ENCODE peak calls at places on chromosomes 4 and X, in six cellular contexts. Z is heart left ventricle, X is suprapubic skin, M is A549, A is upper lobe of left lung, G is GM23248. R is an unnamed sample.

GRCh38 chr4:1288786-1289185 is 905 bp upstream of the MAEA start:
- DNase-seq in Z (no peak), X (no peak), M (no peak), A (no peak), G (peak; percentile 2), R (no peak)

GRCh38 chr4:113482325-113482724 is 279.2 kb downstream of the CAMK2D start:
- DNase-seq in Z (no peak), X (no peak), M (no peak), A (no peak), G (no peak), R (no peak)

GRCh38 chr4:182292657-182293056 is 49.5 kb downstream of the TENM3 start:
- DNase-seq in Z (no peak), X (no peak), M (no peak), A (no peak), G (no peak), R (no peak)

GRCh38 chr4:163680390-163681098 is 186.1 kb downstream of the TMA16 start:
- DNase-seq in Z (no peak), X (no peak), M (no peak), A (no peak), G (no peak), R (no peak)

GRCh38 chr4:148782284-148782683 is 340.1 kb upstream of the NR3C2 start:
- DNase-seq in Z (no peak), X (no peak), M (no peak), A (no peak), G (no peak), R (no peak)

GRCh38 chr4:73434311-73434710 is 1.7 kb upstream of the AFP start:
- DNase-seq in Z (no peak), X (no peak), M (peak; percentile 4), A (no peak), G (peak; percentile 47), R (no peak)

GRCh38 chr4:2484993-2485392 is 16.1 kb downstream of the RNF4 start:
- DNase-seq in Z (peak; percentile 87), X (peak; percentile 75), M (no peak), A (no peak), G (peak; percentile 84), R (peak; percentile 89)

GRCh38 chr4:6290769-6291547 is 21.3 kb downstream of the WFS1 start:
- DNase-seq in Z (no peak), X (no peak), M (no peak), A (no peak), G (no peak), R (no peak)

GRCh38 chrX:110414679-110415439 is 56.2 kb downstream of the RTL9 start:
- DNase-seq in Z (no peak), X (no peak), M (no peak), A (no peak), G (peak; percentile 79), R (no peak)

GRCh38 chr4:119130365-119131065 is 5.1 kb upstream of the MYOZ2 start:
- DNase-seq in Z (no peak), X (no peak), M (no peak), A (no peak), G (peak; percentile 79), R (no peak)

GRCh38 chr4:73213917-73214663 is 44.5 kb downstream of the ANKRD17 start:
- DNase-seq in Z (no peak), X (no peak), M (no peak), A (no peak), G (peak; percentile 40), R (no peak)

GRCh38 chrX:68708503-68709290 is 61.2 kb downstream of the STARD8 start:
- DNase-seq in Z (no peak), X (no peak), M (no peak), A (no peak), G (peak; percentile 15), R (peak; percentile 38)

GRCh38 chr4:53365121-53365485 is 758 bp downstream of the SCFD2 start:
- DNase-seq in Z (no peak), X (no peak), M (no peak), A (no peak), G (peak; percentile 59), R (no peak)

GRCh38 chrX:150690126-150690525 is 3.1 kb upstream of the MTMR1 start:
- DNase-seq in Z (no peak), X (no peak), M (no peak), A (no peak), G (peak; percentile 91), R (peak; percentile 22)

GRCh38 chrX:20414781-20415445 is 148.2 kb upstream of the RPS6KA3 start:
- DNase-seq in Z (no peak), X (no peak), M (no peak), A (no peak), G (no peak), R (peak; percentile 56)

GRCh38 chr4:173275150-173275549 is 59.0 kb downstream of the HMGB2 start:
- DNase-seq in Z (no peak), X (no peak), M (no peak), A (no peak), G (no peak), R (no peak)

GRCh38 chr4:9703391-9703790 is 78.0 kb upstream of the DRD5 start:
- DNase-seq in Z (peak; percentile 46), X (peak; percentile 75), M (peak; percentile 18), A (no peak), G (peak; percentile 43), R (peak; percentile 29)

DNA sequence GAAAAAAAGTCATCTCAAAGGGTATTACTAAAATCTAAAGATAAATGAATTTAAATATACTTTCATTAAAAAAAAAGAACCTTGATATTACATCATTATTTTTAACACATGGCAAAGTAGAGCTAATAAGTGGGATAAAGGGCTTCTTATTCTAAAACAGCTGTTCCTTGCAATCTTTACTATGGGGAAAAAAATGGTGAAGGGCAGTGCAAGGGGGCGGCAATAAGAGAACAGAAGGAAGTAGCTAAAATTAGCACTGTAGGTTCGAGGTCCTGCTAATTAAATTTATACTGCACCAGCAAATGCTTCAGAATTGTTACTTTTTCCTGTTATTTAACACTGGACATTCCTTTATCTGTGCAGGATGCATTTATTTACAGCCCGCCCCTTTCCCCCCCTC is 89.4 kb upstream of the HPF1 start:
- DNase-seq in Z (no peak), X (no peak), M (no peak), A (no peak), G (no peak), R (no peak)
- H3K4me1 ChIP-seq in Z (no peaks in the 10 kb centered on the region), X (peaks cover 20% of the 10 kb centered on the region), M (no peaks in the 10 kb centered on the region), A (no peaks in the 10 kb centered on the region), G (no peaks in the 10 kb centered on the region), R (peaks cover 29% of the 10 kb centered on the region)

GRCh38 chr4:184812651-184813181 is 13.1 kb downstream of the ACSL1 start:
- DNase-seq in Z (no peak), X (no peak), M (no peak), A (no peak), G (peak; percentile 53), R (no peak)
- H3K4me3 ChIP-seq in Z (no peak overlapping the region), X (peak overlapping the region; percentile 6), M (peak overlapping the region; percentile 3), A (no peak overlapping the region), G (no peak overlapping the region), R (peak overlapping the region; percentile 21)

DNA sequence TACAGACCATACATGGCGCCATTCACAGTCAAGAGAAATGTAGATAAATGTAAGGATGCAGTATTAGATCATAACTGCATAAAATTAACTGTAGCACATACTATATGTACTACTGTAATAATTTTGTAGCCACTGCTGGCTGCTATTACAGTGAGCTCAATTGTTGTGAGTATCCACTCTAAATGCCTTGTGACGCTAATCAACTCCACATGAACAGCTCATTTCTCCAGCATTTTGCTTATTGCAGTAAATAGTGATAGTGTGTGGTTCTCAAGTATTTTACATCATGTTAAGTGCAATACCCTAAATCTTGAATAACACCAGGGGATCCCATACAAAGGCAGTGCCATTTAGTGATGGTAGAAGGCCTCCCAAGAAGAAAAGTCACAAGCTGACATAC is 21.2 kb downstream of the FGFBP1 start:
- DNase-seq in Z (no peak), X (no peak), M (no peak), A (no peak), G (peak; percentile 58), R (no peak)
- H3K4me1 ChIP-seq in Z (no peaks in the 10 kb centered on the region), X (peaks cover 17% of the 10 kb centered on the region), M (peaks cover 51% of the 10 kb centered on the region), A (no peaks in the 10 kb centered on the region), G (peaks cover 37% of the 10 kb centered on the region), R (peaks cover 8% of the 10 kb centered on the region)

GRCh38 chr4:4386736-4387392 is at the start of gene NSG1:
- DNase-seq in Z (no peak), X (no peak), M (no peak), A (peak; percentile 88), G (peak; percentile 60), R (no peak)

GRCh38 chr4:4387531-4388311 is 819 bp downstream of the NSG1 start:
- DNase-seq in Z (no peak), X (no peak), M (no peak), A (peak; percentile 66), G (peak; percentile 24), R (no peak)

GRCh38 chr4:4384837-4385236 is 2.1 kb upstream of the NSG1 start:
- DNase-seq in Z (no peak), X (no peak), M (peak; percentile 21), A (no peak), G (peak; percentile 41), R (peak; percentile 14)

GRCh38 chr4:4386296-4386735 is 586 bp upstream of the NSG1 start:
- DNase-seq in Z (no peak), X (no peak), M (no peak), A (peak; percentile 83), G (no peak), R (no peak)

GRCh38 chr4:4385729-4386295 is 1.1 kb upstream of the NSG1 start:
- DNase-seq in Z (no peak), X (no peak), M (no peak), A (peak; percentile 56), G (no peak), R (no peak)
- H3K4me3 ChIP-seq in Z (peak overlapping the region; percentile 47), X (peak overlapping the region; percentile 60), M (peak overlapping the region; percentile 53), A (no peak overlapping the region), G (no peak overlapping the region), R (no peak overlapping the region)

GRCh38 chrX:65697173-65697572 is 29.7 kb downstream of the MSN start:
- DNase-seq in Z (no peak), X (no peak), M (no peak), A (no peak), G (peak; percentile 80), R (no peak)
- H3K4me1 ChIP-seq in Z (peaks cover 79% of the 10 kb centered on the region), X (peaks cover 41% of the 10 kb centered on the region), M (peaks cover 43% of the 10 kb centered on the region), A (peaks cover 83% of the 10 kb centered on the region), G (peaks cover 59% of the 10 kb centered on the region), R (no peaks in the 10 kb centered on the region)

DNA sequence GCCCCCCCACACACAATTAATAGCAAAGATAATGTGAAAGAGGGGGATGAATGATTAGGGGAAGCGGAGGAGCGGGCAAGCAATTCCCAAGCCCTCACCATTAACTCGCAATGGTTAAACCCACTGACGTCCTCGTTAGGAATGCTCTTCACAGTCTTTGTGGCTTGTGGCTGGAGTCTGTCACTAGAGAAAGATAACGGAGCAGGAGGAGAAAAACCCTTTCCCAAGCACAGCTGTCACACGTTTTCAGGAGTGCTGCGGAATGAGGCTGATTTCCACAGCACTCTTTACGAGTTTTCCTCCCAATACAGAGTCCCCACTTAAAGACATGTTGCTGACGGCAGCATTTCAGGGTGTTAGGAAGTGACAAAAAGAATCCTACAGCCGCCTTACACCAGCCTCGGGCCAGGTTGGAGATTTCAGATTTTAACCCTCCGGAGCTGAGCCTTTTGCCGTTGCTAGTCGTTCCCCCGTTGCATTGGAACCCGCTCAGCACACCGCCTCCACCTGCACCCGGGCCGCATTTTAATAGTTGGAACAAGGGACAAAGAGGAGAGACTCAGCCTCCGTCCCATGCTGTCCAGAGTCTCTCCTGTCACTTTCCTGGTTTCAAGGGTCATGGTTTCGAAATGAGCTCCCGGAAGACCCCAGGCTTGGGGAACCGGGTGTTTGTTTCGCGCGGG is 92.2 kb downstream of the GEMIN8 start:
- DNase-seq in Z (no peak), X (no peak), M (no peak), A (no peak), G (peak; percentile 12), R (peak; percentile 92)
- H3K4me3 ChIP-seq in Z (peak overlapping the region; percentile 49), X (peak overlapping the region; percentile 63), M (peak overlapping the region; percentile 57), A (peak overlapping the region; percentile 58), G (peak overlapping the region; percentile 49), R (peak overlapping the region; percentile 86)

R was measured in SJCRH30.